ENCODE peak calls at places on chromosomes 5 and 9, in eight cellular contexts. K is cardiac fibroblast; V is CD4-positive, CD25-positive, alpha-beta regulatory T cell; T is OCI-LY7; O is CD8-positive, alpha-beta T cell; R is fibroblast of lung; F is transverse colon; P is AG09309. Q is an unnamed sample.

GRCh38 chr5:17150498-17150897 is 66.9 kb upstream of the BASP1 start:
- DNase-seq in K (no peak), V (no peak), T (no peak), O (no peak), R (no peak), F (no peak), P (no peak), Q (no peak)

GRCh38 chr5:110651507-110651906 is 75.0 kb downstream of the TMEM232 start:
- DNase-seq in K (peak; percentile 0), V (no peak), T (no peak), O (no peak), R (peak; percentile 59), F (no peak), P (no peak), Q (peak; percentile 19)

GRCh38 chr9:32248189-32248712 is 136.2 kb upstream of the ACO1 start:
- DNase-seq in K (no peak), V (no peak), T (no peak), O (no peak), R (no peak), F (no peak), P (no peak), Q (no peak)

GRCh38 chr9:14179449-14179848 is 134.5 kb downstream of the NFIB start:
- DNase-seq in K (no peak), V (no peak), T (no peak), O (no peak), R (no peak), F (peak; percentile 20), P (no peak), Q (no peak)

GRCh38 chr5:126351138-126351537 is 72.1 kb upstream of the GRAMD2B start:
- DNase-seq in K (peak; percentile 76), V (no peak), T (no peak), O (no peak), R (peak; percentile 80), F (no peak), P (peak; percentile 72), Q (peak; percentile 84)

GRCh38 chr5:37900692-37901091 is 60.9 kb upstream of the GDNF start:
- DNase-seq in K (peak; percentile 35), V (no peak), T (peak; percentile 0), O (no peak), R (peak; percentile 35), F (peak; percentile 21), P (peak; percentile 44), Q (peak; percentile 53)

GRCh38 chr5:27706832-27707231 is 668.4 kb upstream of the CDH9 start:
- DNase-seq in K (no peak), V (no peak), T (no peak), O (no peak), R (peak; percentile 37), F (no peak), P (no peak), Q (no peak)

GRCh38 chr9:123742009-123742767 is 187.7 kb downstream of the DENND1A start:
- DNase-seq in K (peak; percentile 93), V (no peak), T (no peak), O (no peak), R (peak; percentile 61), F (no peak), P (no peak), Q (peak; percentile 94)

GRCh38 chr9:135249191-135249590 is 161.7 kb downstream of the OLFM1 start:
- DNase-seq in K (no peak), V (no peak), T (no peak), O (no peak), R (no peak), F (no peak), P (no peak), Q (no peak)

GRCh38 chr9:134136117-134136996 is 475 bp downstream of the WDR5 start:
- DNase-seq in K (peak; percentile 24), V (peak; percentile 5), T (peak; percentile 38), O (peak; percentile 12), R (peak; percentile 19), F (peak; percentile 24), P (no peak), Q (peak; percentile 28)

GRCh38 chr9:134138292-134138691 is 2.4 kb downstream of the WDR5 start:
- DNase-seq in K (no peak), V (no peak), T (no peak), O (no peak), R (no peak), F (peak; percentile 35), P (no peak), Q (no peak)

GRCh38 chr9:134141906-134142305 is 6.0 kb downstream of the WDR5 start:
- DNase-seq in K (no peak), V (no peak), T (no peak), O (no peak), R (no peak), F (no peak), P (no peak), Q (no peak)

GRCh38 chr9:134136997-134137302 is 1.1 kb downstream of the WDR5 start:
- DNase-seq in K (no peak), V (no peak), T (no peak), O (no peak), R (no peak), F (no peak), P (no peak), Q (no peak)

GRCh38 chr9:134139081-134139480 is 3.2 kb downstream of the WDR5 start:
- DNase-seq in K (peak; percentile 52), V (no peak), T (no peak), O (no peak), R (peak; percentile 38), F (no peak), P (no peak), Q (peak; percentile 57)
- H3K4me3 ChIP-seq in K (no peak overlapping the region), V (no peak overlapping the region), T (no peak overlapping the region), O (no peak overlapping the region), R (peak overlapping the region; percentile 23), F (no peak overlapping the region), P (no peak overlapping the region), Q (peak overlapping the region; percentile 16)

DNA sequence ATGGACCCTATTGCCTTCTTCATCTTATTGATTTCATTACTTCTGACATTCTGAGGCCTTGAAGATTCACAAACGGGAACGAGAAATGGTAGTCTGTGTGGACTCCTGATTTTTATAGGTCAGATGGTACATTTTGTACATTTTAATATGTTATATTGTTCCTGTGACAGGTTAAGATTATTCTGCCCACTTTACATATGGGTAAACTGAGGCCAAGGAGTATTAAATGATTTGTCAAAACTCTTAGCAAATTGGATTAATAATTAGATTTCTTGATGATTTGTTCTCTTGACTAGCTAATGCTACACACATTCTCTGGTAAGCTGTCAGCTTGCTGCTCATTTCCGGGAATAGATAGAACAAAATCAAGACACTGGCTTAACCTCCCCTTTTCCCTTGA is 1.9 kb downstream of the FAM53C start:
- DNase-seq in K (no peak), V (no peak), T (no peak), O (no peak), R (no peak), F (no peak), P (no peak), Q (no peak)
- H3K4me3 ChIP-seq in K (peak overlapping the region; percentile 71), V (peak overlapping the region; percentile 81), T (peak overlapping the region; percentile 89), O (peak overlapping the region; percentile 85), R (peak overlapping the region; percentile 97), F (no peak overlapping the region), P (no peak overlapping the region), Q (peak overlapping the region; percentile 94)

GRCh38 chr5:143921525-143922311 is 109.8 kb downstream of the HMHB1 start:
- DNase-seq in K (peak; percentile 92), V (no peak), T (no peak), O (no peak), R (peak; percentile 85), F (no peak), P (peak; percentile 81), Q (peak; percentile 75)

GRCh38 chr5:143922718-143923117 is 110.8 kb downstream of the HMHB1 start:
- DNase-seq in K (peak; percentile 58), V (no peak), T (no peak), O (no peak), R (peak; percentile 76), F (no peak), P (no peak), Q (peak; percentile 47)

GRCh38 chr5:143920772-143921171 is 108.8 kb downstream of the HMHB1 start:
- DNase-seq in K (no peak), V (no peak), T (no peak), O (no peak), R (peak; percentile 65), F (no peak), P (no peak), Q (no peak)

GRCh38 chr5:143924311-143924710 is 112.3 kb downstream of the HMHB1 start:
- DNase-seq in K (no peak), V (no peak), T (no peak), O (no peak), R (peak; percentile 21), F (no peak), P (no peak), Q (no peak)

DNA sequence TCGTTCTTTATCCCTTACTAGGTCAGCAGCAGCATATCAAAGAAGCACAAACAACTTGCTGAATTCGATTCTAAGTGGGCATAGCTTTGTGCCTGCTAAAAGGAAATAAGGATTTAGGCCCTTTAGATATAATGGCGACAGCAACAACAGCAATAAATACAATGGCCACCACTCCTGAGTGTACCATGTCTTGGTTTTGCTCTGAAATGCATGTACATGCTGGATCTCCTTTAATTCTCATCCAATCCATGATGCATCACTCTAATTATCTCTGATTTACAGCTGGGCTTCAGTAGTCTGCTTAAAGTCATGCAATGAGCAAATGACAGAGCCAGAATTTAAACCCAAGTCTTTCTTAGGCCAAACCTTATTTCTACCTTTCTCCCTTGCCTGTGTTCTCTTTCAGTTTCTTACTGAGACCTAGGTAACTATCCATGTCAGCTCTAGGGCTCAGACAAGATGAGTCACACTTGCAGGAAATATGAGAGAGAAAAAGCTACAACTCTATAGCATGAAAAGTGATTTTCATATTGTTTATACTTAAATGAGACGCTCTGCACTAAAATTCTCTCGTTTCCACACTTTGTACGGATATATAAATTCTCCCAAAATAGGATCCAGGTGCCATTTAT is 111.8 kb downstream of the HMHB1 start:
- DNase-seq in K (peak; percentile 36), V (no peak), T (no peak), O (no peak), R (peak; percentile 70), F (no peak), P (no peak), Q (peak; percentile 37)
- H3K4me3 ChIP-seq in K (no peak overlapping the region), V (no peak overlapping the region), T (no peak overlapping the region), O (no peak overlapping the region), R (no peak overlapping the region), F (no peak overlapping the region), P (no peak overlapping the region), Q (no peak overlapping the region)

GRCh38 chr5:5340206-5340729 is 82.2 kb upstream of the ICE1 start:
- DNase-seq in K (peak; percentile 88), V (no peak), T (no peak), O (no peak), R (peak; percentile 96), F (peak; percentile 37), P (peak; percentile 93), Q (peak; percentile 96)
- H3K4me3 ChIP-seq in K (peak overlapping the region; percentile 11), V (no peak overlapping the region), T (no peak overlapping the region), O (no peak overlapping the region), R (peak overlapping the region; percentile 15), F (no peak overlapping the region), P (no peak overlapping the region), Q (no peak overlapping the region)

DNA sequence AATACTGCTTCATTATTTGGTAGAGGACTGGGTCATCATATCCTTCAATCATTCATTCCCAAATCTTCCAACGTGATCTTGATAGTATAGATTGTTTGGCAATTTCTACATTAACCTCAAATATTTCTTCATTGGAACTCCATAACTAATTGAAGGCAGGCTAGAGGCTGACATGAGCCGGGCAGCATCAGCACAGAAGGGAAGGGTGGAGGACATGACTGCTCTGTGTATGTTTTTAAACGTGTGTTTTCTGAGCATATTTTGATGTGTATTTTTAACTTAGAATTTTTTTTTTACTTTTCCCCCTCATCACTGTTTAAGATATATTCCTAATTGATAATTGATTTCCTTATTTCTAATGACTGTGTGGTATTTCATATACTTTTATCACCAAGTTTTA is 12.6 kb downstream of the DDX4 start:
- DNase-seq in K (no peak), V (no peak), T (no peak), O (no peak), R (no peak), F (no peak), P (no peak), Q (no peak)
- H3K4me3 ChIP-seq in K (no peak overlapping the region), V (no peak overlapping the region), T (no peak overlapping the region), O (no peak overlapping the region), R (no peak overlapping the region), F (no peak overlapping the region), P (no peak overlapping the region), Q (no peak overlapping the region)